ENCODE peak calls at places on chromosomes 5 and 9, in four cellular contexts. L is ELF-1; A is effector CD4-positive, alpha-beta T cell; B is activated T-helper 9 cell treated with anti-CD3 and anti-CD28 coated beads, Interleukin-2, amount 50 U/mL, for 16 hours. F is an unnamed sample.

GRCh38 chr5:105544300-105544699 is 1981.7 kb upstream of the NUDT12 start:
- DNase-seq in L (no peak), A (no peak), B (no peak), F (no peak)

GRCh38 chr9:18564018-18564880 is 90.3 kb downstream of the ADAMTSL1 start:
- DNase-seq in L (no peak), A (no peak), B (no peak), F (no peak)

GRCh38 chr5:149581931-149582768 is 852 bp downstream of the ARHGEF37 start:
- DNase-seq in L (peak), A (no peak), B (no peak), F (no peak)

GRCh38 chr5:143494162-143494561 is 90.7 kb upstream of the NR3C1 start:
- DNase-seq in L (no peak), A (no peak), B (no peak), F (peak)

GRCh38 chr9:33446507-33447403 is 638 bp downstream of the AQP3 start:
- DNase-seq in L (peak), A (peak), B (peak), F (peak)

GRCh38 chr9:137593176-137593575 is 2.9 kb upstream of the ZMYND19 start:
- DNase-seq in L (no peak), A (no peak), B (no peak), F (no peak)

GRCh38 chr5:6592611-6593010 is 40.2 kb downstream of the NSUN2 start:
- DNase-seq in L (no peak), A (no peak), B (no peak), F (no peak)

GRCh38 chr9:95874989-95875304 is 544 bp upstream of the ERCC6L2 start:
- DNase-seq in L (no peak), A (peak), B (peak), F (no peak)

GRCh38 chr5:33231214-33231710 is 209.5 kb upstream of the TARS1 start:
- DNase-seq in L (no peak), A (no peak), B (no peak), F (no peak)

GRCh38 chr9:137078701-137079400 is 1.5 kb downstream of the UAP1L1 start:
- DNase-seq in L (peak), A (no peak), B (no peak), F (no peak)

GRCh38 chr9:123339666-123340414 is 16.2 kb upstream of the CRB2 start:
- DNase-seq in L (no peak), A (no peak), B (no peak), F (no peak)

GRCh38 chr9:131727184-131727785 is 12.6 kb downstream of the RAPGEF1 start:
- DNase-seq in L (no peak), A (no peak), B (no peak), F (no peak)

GRCh38 chr9:132910376-132910775 is 31.7 kb downstream of the SPACA9 start:
- DNase-seq in L (no peak), A (no peak), B (no peak), F (no peak)

GRCh38 chr5:31944683-31945445 is 229.3 kb downstream of the GOLPH3 start:
- DNase-seq in L (no peak), A (no peak), B (no peak), F (no peak)

GRCh38 chr9:81689343-81690175 is at the start of gene TLE1:
- DNase-seq in L (peak), A (peak), B (peak), F (peak)

GRCh38 chr5:14036947-14037346 is 92.5 kb upstream of the DNAH5 start:
- DNase-seq in L (peak), A (no peak), B (no peak), F (no peak)

F was measured in AG04450.